ENCODE peak calls at places on chromosomes 12 and 14, in eight cellular contexts. A is tibial artery; K is CD4-positive, CD25-positive, alpha-beta regulatory T cell; O is iPS DF 6.9; I is esophagus squamous epithelium; G is SJCRH30; M is CD4-positive, alpha-beta memory T cell; Z is fibroblast of lung. Y is an unnamed sample.

GRCh38 chr12:4307593-4308333 is 13.2 kb upstream of the TIGAR start:
- DNase-seq in K (no peak), Z (peak; percentile 82), G (peak; percentile 61), A (peak; percentile 42), O (peak; percentile 82), I (no peak), M (no peak), Y (no peak)

GRCh38 chr14:24329736-24330135 is 5.1 kb downstream of the ADCY4 start:
- DNase-seq in I (no peak), Z (no peak), G (no peak), A (peak; percentile 57), M (peak; percentile 60), K (no peak), O (no peak), Y (no peak)

GRCh38 chr14:27077181-27077738 is 479.4 kb upstream of the NOVA1 start:
- DNase-seq in A (no peak), I (no peak), M (no peak), Z (no peak), G (peak; percentile 31), K (no peak), O (no peak), Y (no peak)

GRCh38 chr12:100365411-100365810 is 8.5 kb downstream of the SLC17A8 start:
- DNase-seq in O (no peak), M (no peak), Z (no peak), K (no peak), G (no peak), I (no peak), A (no peak), Y (no peak)

GRCh38 chr12:104596128-104596799 is 139.5 kb downstream of the CHST11 start:
- DNase-seq in O (no peak), Z (peak; percentile 92), G (no peak), M (no peak), K (no peak), I (no peak), A (peak; percentile 73), Y (peak; percentile 43)

GRCh38 chr12:27583981-27584380 is 60.0 kb downstream of the PPFIBP1 start:
- DNase-seq in K (no peak), Z (no peak), I (no peak), A (no peak), M (no peak), G (no peak), O (no peak), Y (no peak)

GRCh38 chr12:44299524-44299923 is 463.6 kb downstream of the TMEM117 start:
- DNase-seq in A (no peak), K (no peak), I (no peak), O (no peak), M (no peak), Z (no peak), G (no peak), Y (no peak)

GRCh38 chr14:76955575-76956252 is 72.8 kb downstream of the IRF2BPL start:
- DNase-seq in Z (peak; percentile 39), I (no peak), O (no peak), G (no peak), M (peak; percentile 82), K (peak; percentile 61), A (peak; percentile 38), Y (no peak)

GRCh38 chr12:113197518-113198077 is 12.1 kb downstream of the RITA1 start:
- DNase-seq in I (no peak), G (no peak), O (no peak), A (no peak), M (no peak), K (no peak), Z (no peak), Y (no peak)

GRCh38 chr12:28770329-28770728 is 378.7 kb upstream of the FAR2 start:
- DNase-seq in K (no peak), Z (no peak), O (no peak), A (no peak), I (no peak), M (no peak), G (no peak), Y (no peak)

GRCh38 chr14:105537580-105538474 is 11.4 kb downstream of the TMEM121 start:
- DNase-seq in K (peak; percentile 55), I (no peak), G (peak; percentile 63), A (no peak), Z (no peak), M (peak; percentile 61), O (peak; percentile 7), Y (no peak)

GRCh38 chr14:29905549-29905948 is 22.1 kb downstream of the PRKD1 start:
- DNase-seq in Z (no peak), O (no peak), M (no peak), G (no peak), A (no peak), I (no peak), K (no peak), Y (no peak)

GRCh38 chr14:76212242-76212641 is 60.5 kb downstream of the GPATCH2L start:
- DNase-seq in O (no peak), Z (no peak), M (no peak), A (no peak), G (no peak), K (no peak), I (no peak), Y (no peak)

DNA sequence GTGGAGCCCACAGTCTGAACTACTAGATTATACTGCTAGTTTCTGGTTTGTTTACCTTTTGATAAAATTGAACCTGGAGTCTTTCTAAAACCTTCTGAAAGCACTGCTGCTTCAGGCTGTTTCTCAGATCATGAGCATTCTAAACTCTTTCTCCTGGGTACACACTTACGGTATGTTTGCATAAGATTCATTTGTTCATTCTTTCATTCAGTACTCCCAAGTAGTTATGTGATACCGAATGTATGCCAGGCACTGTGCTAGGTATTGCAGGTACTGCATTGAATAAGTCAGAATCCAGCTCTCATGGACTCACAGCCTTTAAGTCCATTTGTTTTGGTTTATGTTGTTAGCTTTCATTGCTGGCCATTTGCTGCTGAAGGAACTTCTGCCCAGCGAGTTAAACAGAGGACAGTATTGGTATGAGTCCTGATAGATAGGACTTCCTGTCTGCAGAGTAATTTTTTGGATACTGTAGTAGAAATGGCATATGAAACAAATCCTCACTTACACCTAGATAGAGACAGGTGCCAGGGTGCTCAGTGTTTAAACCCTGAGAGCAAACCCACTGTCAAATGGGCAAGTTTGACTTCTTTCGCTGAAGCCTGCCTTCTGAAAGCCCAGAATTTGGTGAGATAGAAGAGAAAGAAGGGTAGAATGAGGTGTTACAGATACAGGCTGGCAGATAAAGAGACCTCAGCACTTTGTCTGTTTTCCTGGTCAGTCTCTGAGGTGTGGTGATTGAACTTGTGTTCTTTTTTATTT is 2.1 kb downstream of the SUSD6 start:
- DNase-seq in I (no peak), O (no peak), A (no peak), M (no peak), K (no peak), Z (no peak), G (no peak), Y (no peak)
- H3K27ac ChIP-seq in I (peak overlapping the region; percentile 100), O (no peak overlapping the region), A (peak overlapping the region; percentile 97), M (peak overlapping the region; percentile 83), K (peak overlapping the region; percentile 90), Z (no peak overlapping the region), G (no peak overlapping the region), Y (peak overlapping the region; percentile 97)

GRCh38 chr14:39957987-39958386 is 525.8 kb upstream of the FBXO33 start:
- DNase-seq in O (no peak), A (no peak), G (peak; percentile 20), M (no peak), K (no peak), Z (no peak), I (no peak), Y (no peak)

GRCh38 chr14:39957290-39957689 is 525.1 kb upstream of the FBXO33 start:
- DNase-seq in O (no peak), A (no peak), Z (no peak), M (no peak), I (no peak), K (no peak), G (no peak), Y (no peak)

DNA sequence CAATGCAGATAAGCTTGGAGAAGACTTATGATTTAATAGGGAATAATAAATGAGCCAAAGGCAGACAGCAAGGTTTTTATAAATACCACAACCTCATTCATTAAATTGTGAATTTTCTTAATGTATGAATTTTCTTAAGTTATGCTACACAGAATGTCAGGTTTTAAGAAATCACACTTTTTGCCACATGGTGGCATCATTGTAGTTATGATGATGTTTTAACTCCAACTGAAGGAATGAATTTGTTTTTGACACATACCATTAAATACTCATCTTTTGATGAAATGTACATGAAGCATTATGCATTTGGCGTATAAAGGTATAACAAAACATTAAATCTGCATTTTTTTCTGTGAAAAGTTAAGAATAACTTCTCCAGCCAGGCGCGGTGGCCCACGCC is 524.1 kb upstream of the FBXO33 start:
- DNase-seq in I (no peak), K (no peak), Z (no peak), M (no peak), A (no peak), O (no peak), G (peak; percentile 17), Y (no peak)
- H3K9me3 ChIP-seq in I (peaks cover 11% of the 10 kb centered on the region), K (peaks cover 3% of the 10 kb centered on the region), Z (no peaks in the 10 kb centered on the region), M (no peaks in the 10 kb centered on the region), A (no peaks in the 10 kb centered on the region), O (no peaks in the 10 kb centered on the region), G (no peaks in the 10 kb centered on the region), Y (peaks cover 7% of the 10 kb centered on the region)

DNA sequence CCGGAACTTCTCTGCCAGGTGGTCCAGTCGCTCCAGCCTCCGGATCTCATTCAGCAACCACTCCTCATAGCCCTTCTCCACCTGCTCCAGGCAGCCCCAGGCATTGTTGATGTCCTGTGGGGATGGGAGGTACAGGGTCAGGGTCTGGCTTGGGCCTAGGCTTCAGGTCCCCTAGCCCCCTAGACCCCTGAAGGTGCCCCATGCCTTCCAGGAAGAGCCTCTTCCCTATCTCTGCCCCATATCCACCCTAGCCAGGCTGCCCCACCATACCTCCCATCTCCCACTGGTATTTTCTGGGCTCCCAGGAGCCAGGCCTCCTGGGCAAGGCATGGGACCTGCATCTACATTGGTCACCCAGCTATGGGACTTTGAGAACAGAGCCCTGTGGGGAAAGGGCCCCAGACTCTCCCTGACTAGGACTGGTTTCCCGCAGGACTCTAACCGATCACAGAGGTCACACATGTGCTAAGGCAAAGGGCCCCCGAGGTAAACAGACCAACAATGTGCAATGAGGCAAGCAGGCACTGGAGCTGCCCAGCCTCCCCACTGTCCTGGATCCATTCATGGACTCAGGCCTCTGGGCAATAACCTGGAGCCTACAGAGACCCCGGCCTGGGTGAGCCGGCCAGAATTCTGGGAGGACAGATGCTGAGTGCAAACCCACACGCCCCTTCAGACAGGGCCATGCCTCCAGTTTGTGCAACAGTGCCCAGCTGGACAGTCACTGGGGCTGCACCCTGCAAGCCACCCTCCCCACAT is 88.8 kb downstream of the ACTN1 start:
- DNase-seq in G (no peak), K (no peak), M (no peak), A (no peak), O (no peak), Z (no peak), I (no peak), Y (no peak)
- H3K4me3 ChIP-seq in G (no peak overlapping the region), K (no peak overlapping the region), M (no peak overlapping the region), A (no peak overlapping the region), O (no peak overlapping the region), Z (no peak overlapping the region), I (no peak overlapping the region), Y (no peak overlapping the region)

DNA sequence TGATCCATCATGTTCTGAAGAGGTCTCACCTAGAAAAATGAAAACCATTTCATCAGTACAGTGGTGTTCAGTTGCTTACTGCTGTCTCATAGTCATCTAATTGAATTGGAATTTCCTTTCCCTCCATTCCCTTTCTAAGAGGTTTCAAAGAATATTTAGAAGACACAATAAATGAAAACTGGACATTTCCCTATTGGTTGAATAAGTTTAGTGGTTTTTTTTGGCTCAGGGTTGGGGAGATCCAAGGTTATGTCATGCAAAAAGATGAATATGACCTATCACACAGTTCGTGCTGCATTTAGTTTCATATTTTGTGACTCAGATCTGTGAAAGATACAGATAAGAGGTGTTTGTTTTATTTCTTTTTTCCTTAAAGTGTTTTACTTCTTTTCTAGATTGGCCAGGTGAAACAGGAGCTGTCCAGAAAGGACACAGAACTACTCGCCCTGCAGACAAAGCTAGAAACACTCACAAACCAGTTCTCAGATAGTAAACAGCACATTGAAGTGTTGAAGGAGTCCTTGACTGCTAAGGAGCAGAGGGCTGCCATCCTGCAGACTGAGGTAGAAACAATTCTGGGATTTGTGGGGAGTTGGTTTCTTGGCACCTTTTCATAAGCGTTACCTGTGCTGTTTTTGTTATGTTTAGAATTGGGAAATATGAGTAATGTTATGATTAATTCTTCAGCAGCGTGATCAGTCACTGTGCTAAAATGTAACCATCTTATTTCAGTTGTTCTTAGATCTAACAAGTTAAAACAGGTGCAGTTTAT is 124.6 kb downstream of the ERC1 start:
- DNase-seq in Z (peak; percentile 49), A (no peak), M (no peak), I (no peak), K (no peak), G (no peak), O (no peak), Y (no peak)
- H3K27ac ChIP-seq in Z (no peak overlapping the region), A (no peak overlapping the region), M (no peak overlapping the region), I (peak overlapping the region; percentile 68), K (no peak overlapping the region), G (no peak overlapping the region), O (no peak overlapping the region), Y (no peak overlapping the region)